ENCODE peak calls at places on chromosomes 7 and 10, in seven cellular contexts. S is spleen, P is AG04450, L is cardiac fibroblast, T is tibial nerve, W is foreskin fibroblast, K is prostate gland. O is an unnamed sample.

GRCh38 chr7:152922318-152923081 is 162.9 kb downstream of the ACTR3B start:
- DNase-seq in S (no peak), P (no peak), L (no peak), T (no peak), W (no peak), K (no peak), O (no peak)

GRCh38 chr7:44982535-44982923 is 3.7 kb upstream of the MYO1G start:
- DNase-seq in S (peak; percentile 9), P (no peak), L (no peak), T (no peak), W (no peak), K (no peak), O (no peak)

GRCh38 chr10:98269435-98269912 is 1.5 kb upstream of the LOXL4 start:
- DNase-seq in S (no peak), P (peak; percentile 41), L (peak; percentile 91), T (peak; percentile 62), W (peak; percentile 80), K (peak; percentile 48), O (peak; percentile 78)

GRCh38 chr10:5540080-5540479 is 15.3 kb downstream of the CALML3 start:
- DNase-seq in S (peak; percentile 43), P (no peak), L (no peak), T (no peak), W (no peak), K (no peak), O (no peak)

GRCh38 chr7:42843209-42843800 is 68.6 kb downstream of the C7orf25 start:
- DNase-seq in S (no peak), P (no peak), L (peak; percentile 57), T (no peak), W (peak; percentile 27), K (peak; percentile 26), O (peak; percentile 83)

GRCh38 chr7:2812831-2813230 is 31.3 kb downstream of the GNA12 start:
- DNase-seq in S (no peak), P (no peak), L (no peak), T (no peak), W (no peak), K (no peak), O (peak; percentile 36)

GRCh38 chr7:81162234-81162633 is 243.4 kb upstream of the SEMA3C start:
- DNase-seq in S (no peak), P (no peak), L (no peak), T (no peak), W (no peak), K (no peak), O (no peak)

GRCh38 chr10:28754930-28755718 is 77.8 kb downstream of the BAMBI start:
- DNase-seq in S (no peak), P (peak; percentile 16), L (peak; percentile 37), T (no peak), W (no peak), K (no peak), O (no peak)

GRCh38 chr7:92740713-92741126 is 95.7 kb downstream of the CDK6 start:
- DNase-seq in S (no peak), P (peak; percentile 71), L (peak; percentile 61), T (no peak), W (peak; percentile 62), K (no peak), O (peak; percentile 78)

GRCh38 chr7:7761974-7762769 is 43.8 kb upstream of the RPA3 start:
- DNase-seq in S (no peak), P (no peak), L (peak; percentile 58), T (no peak), W (peak; percentile 50), K (no peak), O (peak; percentile 69)

GRCh38 chr10:787933-788651 is 98.6 kb upstream of the DIP2C start:
- DNase-seq in S (peak; percentile 71), P (no peak), L (peak; percentile 57), T (no peak), W (no peak), K (peak; percentile 3), O (no peak)

GRCh38 chr7:65269150-65269856 is 104.4 kb upstream of the ZNF92 start:
- DNase-seq in S (no peak), P (peak; percentile 15), L (peak; percentile 16), T (no peak), W (no peak), K (no peak), O (peak; percentile 49)

GRCh38 chr7:105304040-105304895 is 84.5 kb downstream of the SRPK2 start:
- DNase-seq in S (no peak), P (peak; percentile 7), L (peak; percentile 43), T (no peak), W (peak; percentile 18), K (peak; percentile 31), O (peak; percentile 62)

DNA sequence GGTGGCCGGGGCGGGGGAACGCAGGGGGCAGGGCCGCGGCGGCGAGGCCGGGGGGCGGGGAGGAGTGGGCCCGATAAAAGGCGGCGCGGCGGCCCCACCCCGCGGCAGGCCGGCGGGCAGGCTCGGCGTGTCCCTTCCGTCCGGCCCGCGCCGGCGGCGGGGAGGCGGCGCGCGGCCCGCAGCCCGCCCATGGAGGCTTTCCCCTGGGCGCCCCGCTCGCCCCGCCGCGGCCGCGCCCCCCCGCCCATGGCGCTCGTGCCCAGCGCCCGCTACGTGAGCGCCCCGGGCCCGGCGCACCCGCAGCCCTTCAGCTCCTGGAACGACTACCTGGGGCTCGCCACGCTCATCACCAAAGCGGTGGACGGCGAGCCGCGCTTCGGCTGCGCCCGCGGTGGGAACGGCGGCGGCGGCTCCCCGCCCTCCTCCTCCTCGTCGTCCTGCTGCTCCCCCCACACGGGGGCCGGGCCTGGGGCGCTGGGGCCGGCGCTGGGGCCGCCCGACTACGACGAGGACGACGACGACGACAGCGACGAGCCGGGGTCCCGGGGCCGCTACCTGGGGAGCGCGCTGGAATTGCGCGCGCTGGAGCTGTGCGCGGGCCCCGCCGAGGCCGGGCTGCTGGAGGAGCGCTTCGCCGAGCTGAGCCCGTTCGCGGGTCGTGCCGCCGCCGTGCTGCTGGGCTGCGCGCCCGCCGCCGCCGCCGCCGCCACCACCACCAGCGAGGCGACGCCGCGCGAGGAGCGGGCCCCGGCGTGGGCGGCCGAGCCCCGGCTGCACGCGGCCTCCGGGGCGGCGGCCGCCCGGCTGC is at the start of gene NANOS1:
- DNase-seq in S (peak; percentile 79), P (no peak), L (peak; percentile 18), T (no peak), W (no peak), K (no peak), O (peak; percentile 48)
- H3K4me3 ChIP-seq in S (peak within 1 kb of the TSS; percentile 86), P (peak within 1 kb of the TSS; percentile 54), L (peak within 1 kb of the TSS; percentile 51), T (peak within 1 kb of the TSS; percentile 56), W (peak within 1 kb of the TSS; percentile 32), K (peak within 1 kb of the TSS; percentile 46), O (peak within 1 kb of the TSS; percentile 84)

GRCh38 chr7:128869944-128870285 is 7.3 kb downstream of the ATP6V1F start:
- DNase-seq in S (no peak), P (no peak), L (no peak), T (no peak), W (no peak), K (no peak), O (no peak)
- H3K4me3 ChIP-seq in S (peak overlapping the region; percentile 80), P (no peak overlapping the region), L (peak overlapping the region; percentile 48), T (peak overlapping the region; percentile 40), W (peak overlapping the region; percentile 43), K (peak overlapping the region; percentile 46), O (peak overlapping the region; percentile 70)

DNA sequence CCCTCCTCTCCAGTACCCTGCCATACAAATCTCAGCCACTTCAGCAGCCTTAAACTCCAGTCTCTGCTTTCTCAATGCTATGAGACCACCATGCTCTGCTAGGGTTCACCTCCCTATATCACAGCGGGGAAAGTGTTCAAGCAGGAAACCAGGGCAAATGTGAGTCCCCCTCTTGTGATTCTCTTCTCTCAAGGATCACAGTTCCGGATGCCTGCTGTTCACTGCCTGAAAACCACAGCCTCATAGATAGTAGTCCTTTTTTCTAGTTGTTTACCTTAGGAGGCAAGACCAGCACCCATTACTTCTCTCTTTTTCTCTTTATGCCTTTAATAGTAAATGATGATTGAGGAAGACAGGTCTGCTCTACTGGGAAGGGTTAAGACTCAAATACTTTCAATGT is 100.8 kb downstream of the SGMS1 start:
- DNase-seq in S (no peak), P (no peak), L (no peak), T (no peak), W (no peak), K (no peak), O (no peak)
- H3K4me3 ChIP-seq in S (no peak overlapping the region), P (no peak overlapping the region), L (no peak overlapping the region), T (no peak overlapping the region), W (no peak overlapping the region), K (no peak overlapping the region), O (no peak overlapping the region)

DNA sequence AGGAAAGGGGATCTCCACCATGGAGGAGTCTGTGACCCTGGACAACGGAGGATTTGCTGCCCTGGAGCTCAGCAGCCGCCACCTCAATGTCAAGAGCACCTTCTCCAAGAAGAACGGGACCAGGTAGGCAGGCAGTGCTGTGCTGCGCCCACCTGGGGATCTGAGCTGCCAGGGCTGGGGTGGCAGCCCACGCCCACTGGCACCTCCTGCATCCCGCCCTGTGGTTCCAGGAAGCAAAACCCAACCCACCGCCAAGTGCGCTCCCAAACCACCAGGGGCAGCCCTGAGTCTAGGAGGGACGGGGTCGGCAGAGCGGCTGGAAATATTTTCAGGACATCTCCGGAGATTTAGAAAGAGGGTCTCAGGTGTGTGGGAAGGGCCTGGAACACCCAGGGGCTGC is 440.3 kb upstream of the FOXK1 start:
- DNase-seq in S (peak; percentile 65), P (no peak), L (no peak), T (no peak), W (no peak), K (no peak), O (no peak)
- H3K4me3 ChIP-seq in S (no peak overlapping the region), P (no peak overlapping the region), L (no peak overlapping the region), T (no peak overlapping the region), W (no peak overlapping the region), K (no peak overlapping the region), O (no peak overlapping the region)

DNA sequence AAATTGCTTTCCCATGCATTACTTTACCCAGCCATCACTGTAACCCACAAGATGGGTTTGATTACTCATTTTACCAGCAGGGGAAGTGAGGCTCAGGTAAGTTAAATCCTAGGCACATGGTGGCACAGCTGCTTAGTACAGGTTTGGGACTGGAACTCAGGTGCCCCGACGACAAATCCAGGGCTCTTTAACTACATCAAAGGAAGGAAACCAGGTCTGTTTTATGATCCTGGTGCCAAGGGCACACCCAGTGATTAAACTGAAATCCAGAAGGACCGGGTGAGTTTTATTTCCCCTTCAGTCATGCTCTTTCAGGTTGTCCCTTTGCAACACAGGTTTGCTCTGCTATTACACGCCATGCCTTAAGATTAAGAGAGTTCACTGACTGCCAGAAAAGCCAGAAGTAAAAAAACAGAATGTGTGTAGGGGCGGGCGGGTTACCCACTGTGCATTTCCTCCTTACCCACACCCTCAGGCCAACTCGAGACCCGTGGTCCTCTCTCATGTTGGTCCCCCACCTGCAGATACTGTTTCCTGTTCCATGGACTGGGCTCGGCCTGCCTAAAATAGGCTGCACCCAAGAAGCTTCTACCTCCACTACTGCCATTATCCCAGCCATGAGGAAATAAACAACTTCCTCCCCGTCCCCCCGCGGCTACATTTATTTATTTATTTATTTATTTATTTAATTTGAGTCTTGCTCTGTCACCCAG is 55.2 kb upstream of the KDM7A start:
- DNase-seq in S (no peak), P (no peak), L (no peak), T (no peak), W (no peak), K (peak; percentile 79), O (no peak)
- H3K4me3 ChIP-seq in S (peak overlapping the region; percentile 83), P (no peak overlapping the region), L (peak overlapping the region; percentile 51), T (peak overlapping the region; percentile 38), W (no peak overlapping the region), K (peak overlapping the region; percentile 40), O (no peak overlapping the region)

O was measured in adipocyte.